ENCODE peak calls at places on chromosomes 16 and 17, in six cellular contexts. L, I, M, N, T and Y are unnamed samples.

GRCh38 chr16:79209308-79209707 is 391.2 kb downstream of the MAF start:
- DNase-seq in M (no peak), T (no peak), N (no peak), I (no peak), L (no peak), Y (no peak)

GRCh38 chr17:29933379-29933778 is 3.4 kb upstream of the SSH2 start:
- DNase-seq in M (peak), T (no peak), N (no peak), I (no peak), L (no peak), Y (no peak)

GRCh38 chr17:27612160-27612767 is 18.7 kb upstream of the LGALS9 start:
- DNase-seq in N (no peak), I (no peak), T (no peak), L (no peak), M (no peak), Y (no peak)

GRCh38 chr17:43471801-43472200 is 12.0 kb upstream of the DHX8 start:
- DNase-seq in L (no peak), M (peak), T (no peak), N (no peak), I (no peak), Y (no peak)

GRCh38 chr17:37713028-37713431 is 31.8 kb downstream of the HNF1B start:
- DNase-seq in I (no peak), M (no peak), L (peak), N (no peak), T (no peak), Y (no peak)

GRCh38 chr17:796609-797008 is 14.5 kb downstream of the MRM3 start:
- DNase-seq in I (no peak), L (no peak), T (no peak), N (no peak), M (no peak), Y (no peak)

GRCh38 chr17:66304304-66305174 is 2.1 kb downstream of the PRKCA start:
- DNase-seq in L (no peak), I (no peak), N (no peak), M (peak), T (no peak), Y (no peak)

GRCh38 chr17:66702106-66702936 is 132.6 kb upstream of the CACNG5 start:
- DNase-seq in N (no peak), M (no peak), T (no peak), L (no peak), I (no peak), Y (no peak)

GRCh38 chr17:58189436-58190146 is 2.9 kb upstream of the EPX start:
- DNase-seq in M (peak), L (no peak), N (no peak), T (peak), I (peak), Y (no peak)

GRCh38 chr17:56926270-56926669 is 12.4 kb upstream of the TRIM25 start:
- DNase-seq in L (no peak), N (no peak), M (no peak), T (no peak), I (no peak), Y (no peak)

GRCh38 chr16:2450535-2450934 is 9.4 kb upstream of the TEDC2 start:
- DNase-seq in N (no peak), M (no peak), T (no peak), L (no peak), I (no peak), Y (no peak)

GRCh38 chr17:50397111-50397918 is at the start of gene LRRC59:
- DNase-seq in I (peak), M (peak), T (peak), L (peak), N (peak), Y (peak)

GRCh38 chr16:55567382-55567781 is 898 bp downstream of the CAPNS2 start:
- DNase-seq in M (no peak), I (peak), N (no peak), L (no peak), T (no peak), Y (no peak)

GRCh38 chr16:86992587-86992986 is 324.6 kb downstream of the C16orf95 start:
- DNase-seq in T (no peak), L (no peak), M (no peak), I (no peak), N (peak), Y (no peak)

GRCh38 chr17:60749050-60749449 is 71.4 kb downstream of the BCAS3 start:
- DNase-seq in I (no peak), L (no peak), N (no peak), M (no peak), T (no peak), Y (no peak)

GRCh38 chr16:84689126-84689525 is 10.7 kb upstream of the USP10 start:
- DNase-seq in T (peak), N (no peak), M (peak), I (no peak), L (no peak), Y (no peak)